ENCODE peak calls at places on chromosomes 12 and 14, in nine cellular contexts. S is GM12878, W is psoas muscle, N is astrocyte, J is cardiac fibroblast, T is GM06990, Z is hepatocyte, X is coronary artery, U is heart right ventricle. K is an unnamed sample.

GRCh38 chr14:77220246-77221017 is 38.8 kb downstream of the TMEM63C start:
- DNase-seq in S (no peak), W (no peak), N (no peak), J (no peak), T (no peak), Z (no peak), X (no peak), U (no peak), K (no peak)

GRCh38 chr12:1840981-1841425 is 20.6 kb downstream of the LRTM2 start:
- DNase-seq in S (no peak), W (no peak), N (no peak), J (no peak), T (no peak), Z (no peak), X (no peak), U (no peak), K (no peak)

GRCh38 chr12:4505381-4505986 is 33.2 kb upstream of the RAD51AP1 start:
- DNase-seq in S (no peak), W (no peak), N (peak), J (peak), T (no peak), Z (no peak), X (no peak), U (no peak), K (no peak)

GRCh38 chr14:94636744-94637412 is 24.7 kb downstream of the SERPINA3 start:
- DNase-seq in S (no peak), W (no peak), N (no peak), J (peak), T (no peak), Z (no peak), X (no peak), U (no peak), K (no peak)

GRCh38 chr14:100882026-100882967 is 21.2 kb downstream of the RTL1 start:
- DNase-seq in S (no peak), W (no peak), N (no peak), J (no peak), T (no peak), Z (no peak), X (no peak), U (no peak), K (no peak)

GRCh38 chr12:22692964-22693555 is 68.1 kb downstream of the ETNK1 start:
- DNase-seq in S (no peak), W (no peak), N (no peak), J (no peak), T (peak), Z (no peak), X (no peak), U (no peak), K (no peak)

GRCh38 chr14:81348086-81348485 is 52.0 kb downstream of the STON2 start:
- DNase-seq in S (no peak), W (no peak), N (no peak), J (no peak), T (no peak), Z (no peak), X (no peak), U (no peak), K (no peak)

GRCh38 chr12:34397591-34398365 is 375.5 kb downstream of the ALG10 start:
- DNase-seq in S (no peak), W (peak), N (no peak), J (no peak), T (no peak), Z (no peak), X (no peak), U (peak), K (no peak)

GRCh38 chr14:50109342-50109741 is 7.0 kb downstream of the VCPKMT start:
- DNase-seq in S (no peak), W (no peak), N (no peak), J (peak), T (no peak), Z (peak), X (no peak), U (no peak), K (no peak)

GRCh38 chr14:69625299-69626131 is 14.1 kb downstream of the SUSD6 start:
- DNase-seq in S (peak), W (peak), N (peak), J (peak), T (peak), Z (no peak), X (no peak), U (peak), K (peak)

GRCh38 chr14:32017587-32017986 is 59.5 kb upstream of the ARHGAP5 start:
- DNase-seq in S (no peak), W (no peak), N (no peak), J (no peak), T (no peak), Z (no peak), X (no peak), U (no peak), K (no peak)

GRCh38 chr12:119008691-119009221 is 27.4 kb downstream of the SRRM4 start:
- DNase-seq in S (no peak), W (no peak), N (no peak), J (no peak), T (no peak), Z (peak), X (no peak), U (no peak), K (no peak)

GRCh38 chr12:69117566-69118266 is 121.7 kb upstream of the CPSF6 start:
- DNase-seq in S (no peak), W (no peak), N (no peak), J (no peak), T (no peak), Z (no peak), X (no peak), U (no peak), K (no peak)

GRCh38 chr12:2690348-2691000 is 104.3 kb upstream of the FKBP4 start:
- DNase-seq in S (no peak), W (no peak), N (no peak), J (no peak), T (no peak), Z (no peak), X (no peak), U (no peak), K (no peak)

GRCh38 chr12:1591543-1591942 is 2.8 kb downstream of the FBXL14 start:
- DNase-seq in S (no peak), W (no peak), N (no peak), J (no peak), T (no peak), Z (no peak), X (no peak), U (no peak), K (no peak)

GRCh38 chr12:123064356-123064755 is 83.9 kb downstream of the ARL6IP4 start:
- DNase-seq in S (no peak), W (peak), N (no peak), J (no peak), T (no peak), Z (no peak), X (peak), U (peak), K (no peak)

GRCh38 chr14:54207476-54207875 is 189.3 kb upstream of the CDKN3 start:
- DNase-seq in S (no peak), W (no peak), N (peak), J (no peak), T (no peak), Z (no peak), X (no peak), U (no peak), K (no peak)

GRCh38 chr14:21063479-21063878 is 5.9 kb downstream of the RNASE8 start:
- DNase-seq in S (no peak), W (peak), N (peak), J (peak), T (no peak), Z (no peak), X (no peak), U (no peak), K (no peak)

GRCh38 chr14:93894992-93895391 is 32.2 kb upstream of the FAM181A start:
- DNase-seq in S (no peak), W (no peak), N (no peak), J (no peak), T (no peak), Z (no peak), X (no peak), U (no peak), K (no peak)

GRCh38 chr12:75409833-75410232 is 18.9 kb downstream of the GLIPR1L2 start:
- DNase-seq in S (no peak), W (no peak), N (no peak), J (no peak), T (no peak), Z (no peak), X (no peak), U (no peak), K (no peak)

GRCh38 chr12:52020539-52021336 is 14.0 kb downstream of the TAMALIN start:
- DNase-seq in S (no peak), W (no peak), N (no peak), J (peak), T (no peak), Z (peak), X (peak), U (no peak), K (peak)

GRCh38 chr14:100577986-100578431 is 9.2 kb downstream of the BEGAIN start:
- DNase-seq in S (no peak), W (peak), N (no peak), J (no peak), T (no peak), Z (no peak), X (no peak), U (no peak), K (no peak)

GRCh38 chr12:13713746-13714400 is 267.5 kb downstream of the GRIN2B start:
- DNase-seq in S (no peak), W (no peak), N (no peak), J (no peak), T (no peak), Z (peak), X (no peak), U (no peak), K (no peak)

GRCh38 chr12:61302282-61302681 is 957.9 kb upstream of the USP15 start:
- DNase-seq in S (no peak), W (no peak), N (no peak), J (no peak), T (no peak), Z (no peak), X (no peak), U (no peak), K (no peak)

GRCh38 chr12:52151859-52152783 is 39.7 kb downstream of the KRT80 start:
- DNase-seq in S (no peak), W (peak), N (no peak), J (peak), T (peak), Z (peak), X (peak), U (peak), K (peak)

GRCh38 chr12:40063424-40063823 is 42.5 kb downstream of the SLC2A13 start:
- DNase-seq in S (no peak), W (no peak), N (peak), J (peak), T (no peak), Z (no peak), X (no peak), U (peak), K (no peak)

GRCh38 chr14:33359288-33359881 is 420.7 kb downstream of the NPAS3 start:
- DNase-seq in S (no peak), W (no peak), N (no peak), J (no peak), T (no peak), Z (no peak), X (no peak), U (no peak), K (no peak)

GRCh38 chr12:16228067-16228466 is 49.4 kb downstream of the SLC15A5 start:
- DNase-seq in S (no peak), W (no peak), N (no peak), J (peak), T (no peak), Z (no peak), X (no peak), U (no peak), K (peak)

GRCh38 chr12:29783773-29784666 is at the start of gene TMTC1:
- DNase-seq in S (no peak), W (peak), N (peak), J (peak), T (no peak), Z (peak), X (peak), U (peak), K (no peak)

GRCh38 chr14:55873229-55873628 is 245.0 kb upstream of the PELI2 start:
- DNase-seq in S (no peak), W (no peak), N (no peak), J (no peak), T (no peak), Z (no peak), X (no peak), U (no peak), K (no peak)

GRCh38 chr12:119118625-119119024 is 60.1 kb upstream of the HSPB8 start:
- DNase-seq in S (no peak), W (no peak), N (no peak), J (no peak), T (no peak), Z (no peak), X (no peak), U (no peak), K (no peak)

GRCh38 chr14:71933026-71933587 is 878 bp downstream of the RGS6 start:
- DNase-seq in S (no peak), W (no peak), N (no peak), J (no peak), T (peak), Z (peak), X (no peak), U (peak), K (peak)

GRCh38 chr12:54374555-54375257 is 9.8 kb downstream of the ZNF385A start:
- DNase-seq in S (no peak), W (peak), N (no peak), J (no peak), T (no peak), Z (no peak), X (no peak), U (peak), K (no peak)

GRCh38 chr12:3632256-3633240 is 120.4 kb downstream of the CRACR2A start:
- DNase-seq in S (no peak), W (no peak), N (no peak), J (no peak), T (no peak), Z (no peak), X (no peak), U (no peak), K (no peak)

GRCh38 chr14:91911474-91912032 is 35.9 kb downstream of the FBLN5 start:
- DNase-seq in S (peak), W (no peak), N (no peak), J (peak), T (peak), Z (peak), X (no peak), U (no peak), K (peak)

GRCh38 chr14:31842905-31843304 is 234.2 kb upstream of the ARHGAP5 start:
- DNase-seq in S (no peak), W (no peak), N (peak), J (peak), T (no peak), Z (no peak), X (no peak), U (no peak), K (no peak)

GRCh38 chr14:51328089-51328941 is 88.3 kb downstream of the TMX1 start:
- DNase-seq in S (no peak), W (peak), N (peak), J (peak), T (no peak), Z (no peak), X (no peak), U (peak), K (peak)

GRCh38 chr14:95274283-95274682 is 45.4 kb downstream of the CLMN start:
- DNase-seq in S (no peak), W (no peak), N (no peak), J (no peak), T (no peak), Z (no peak), X (peak), U (no peak), K (no peak)

GRCh38 chr14:96077983-96078686 is 39.0 kb downstream of the C14orf132 start:
- DNase-seq in S (peak), W (no peak), N (no peak), J (no peak), T (peak), Z (no peak), X (no peak), U (no peak), K (peak)

GRCh38 chr14:60349663-60350365 is 100.8 kb downstream of the PPM1A start:
- DNase-seq in S (no peak), W (no peak), N (peak), J (peak), T (no peak), Z (peak), X (no peak), U (peak), K (peak)
- H3K4me3 ChIP-seq in S (no peak), W (peak), N (no peak), J (no peak), T (no peak), Z (no peak), X (peak), U (no peak), K (no peak)

GRCh38 chr12:93803408-93803807 is 126.2 kb downstream of the CRADD start:
- DNase-seq in S (no peak), W (no peak), N (peak), J (peak), T (no peak), Z (peak), X (no peak), U (no peak), K (no peak)
- H3K4me3 ChIP-seq in S (no peak), W (peak), N (no peak), J (no peak), T (no peak), Z (no peak), X (peak), U (no peak), K (no peak)

GRCh38 chr12:96249196-96250118 is 55.3 kb downstream of the ELK3 start:
- DNase-seq in S (no peak), W (peak), N (peak), J (peak), T (no peak), Z (no peak), X (no peak), U (peak), K (no peak)

GRCh38 chr12:96247567-96247962 is 53.4 kb downstream of the ELK3 start:
- DNase-seq in S (no peak), W (no peak), N (no peak), J (no peak), T (no peak), Z (no peak), X (no peak), U (no peak), K (no peak)

GRCh38 chr12:96250119-96250685 is 56.0 kb downstream of the ELK3 start:
- DNase-seq in S (no peak), W (no peak), N (no peak), J (no peak), T (no peak), Z (no peak), X (no peak), U (no peak), K (no peak)

GRCh38 chr12:96246926-96247566 is 52.9 kb downstream of the ELK3 start:
- DNase-seq in S (no peak), W (no peak), N (no peak), J (no peak), T (no peak), Z (no peak), X (peak), U (no peak), K (no peak)

GRCh38 chr12:96248532-96248931 is 54.4 kb downstream of the ELK3 start:
- DNase-seq in S (no peak), W (no peak), N (no peak), J (no peak), T (no peak), Z (no peak), X (no peak), U (no peak), K (no peak)
- H3K4me3 ChIP-seq in S (no peak), W (no peak), N (no peak), J (no peak), T (no peak), Z (no peak), X (no peak), U (no peak), K (no peak)

DNA sequence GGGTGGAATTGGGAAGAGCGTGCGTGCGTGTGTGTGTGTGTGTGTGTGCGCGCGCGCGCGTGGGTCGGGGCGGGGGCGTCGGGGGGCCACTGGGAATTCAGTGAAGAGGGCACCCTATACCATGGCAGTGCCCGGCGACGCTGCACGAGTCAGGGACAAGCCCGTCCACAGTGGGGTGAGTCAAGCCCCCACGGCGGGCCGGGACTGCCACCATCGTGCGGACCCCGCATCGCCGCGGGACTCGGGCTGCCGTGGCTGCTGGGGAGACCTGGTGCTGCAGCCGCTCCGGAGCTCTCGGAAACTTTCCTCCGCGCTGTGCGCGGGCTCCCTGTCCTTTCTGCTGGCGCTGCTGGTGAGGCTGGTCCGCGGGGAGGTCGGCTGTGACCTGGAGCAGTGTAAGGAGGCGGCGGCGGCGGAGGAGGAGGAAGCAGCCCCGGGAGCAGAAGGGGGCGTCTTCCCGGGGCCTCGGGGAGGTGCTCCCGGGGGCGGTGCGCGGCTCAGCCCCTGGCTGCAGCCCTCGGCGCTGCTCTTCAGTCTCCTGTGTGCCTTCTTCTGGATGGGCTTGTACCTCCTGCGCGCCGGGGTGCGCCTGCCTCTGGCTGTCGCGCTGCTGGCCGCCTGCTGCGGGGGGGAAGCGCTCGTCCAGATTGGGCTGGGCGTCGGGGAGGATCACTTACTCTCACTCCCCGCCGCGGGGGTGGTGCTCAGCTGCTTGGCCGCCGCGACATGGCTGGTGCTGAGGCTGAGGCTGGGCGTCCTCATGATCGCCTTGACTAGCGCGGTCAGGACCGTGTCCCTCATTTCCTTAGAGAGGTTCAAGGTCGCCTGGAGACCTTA is 1.0 kb downstream of the PDE3A start:
- DNase-seq in S (no peak), W (peak), N (peak), J (peak), T (peak), Z (peak), X (peak), U (peak), K (no peak)
- H3K4me3 ChIP-seq in S (no peak), W (peak), N (peak), J (peak), T (no peak), Z (peak), X (peak), U (peak), K (no peak)

GRCh38 chr12:475286-475685 is 15.5 kb downstream of the B4GALNT3 start:
- DNase-seq in S (no peak), W (no peak), N (no peak), J (no peak), T (no peak), Z (no peak), X (peak), U (no peak), K (no peak)
- H3K4me3 ChIP-seq in S (no peak), W (no peak), N (no peak), J (no peak), T (no peak), Z (no peak), X (no peak), U (no peak), K (no peak)

DNA sequence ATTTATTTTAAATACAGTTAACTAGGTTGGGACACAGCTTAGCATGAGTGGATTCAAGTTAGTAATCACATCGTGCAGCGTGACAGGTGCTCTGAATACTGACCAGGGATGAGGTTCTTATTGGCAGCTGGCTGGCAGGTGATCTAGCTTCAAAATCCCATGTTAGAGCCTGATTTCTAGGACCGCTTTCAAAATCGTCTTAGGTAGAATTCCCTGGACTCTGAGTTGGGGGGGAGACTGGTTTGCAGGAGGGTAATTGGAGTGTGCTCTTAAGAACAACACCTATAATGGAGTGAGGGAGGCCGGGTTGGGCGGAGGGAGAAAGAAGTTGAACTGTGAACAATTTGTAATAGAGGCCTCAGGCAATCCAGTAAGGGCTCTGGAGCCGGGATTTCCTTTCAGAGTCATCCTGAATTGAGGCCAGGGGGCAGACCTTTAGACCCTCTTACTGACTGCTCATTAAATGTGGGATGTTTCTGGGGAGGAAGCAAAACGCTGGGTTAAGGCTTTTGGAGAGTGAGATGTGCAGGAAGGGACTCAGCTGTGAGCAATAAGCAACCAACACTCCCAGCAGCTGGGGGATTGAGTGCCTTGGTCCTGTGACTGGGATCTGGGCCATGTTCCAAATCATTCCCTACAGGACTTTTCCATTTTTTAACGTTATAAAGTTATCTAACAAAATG is 920 bp upstream of the YARS2 start:
- DNase-seq in S (no peak), W (no peak), N (no peak), J (no peak), T (no peak), Z (no peak), X (no peak), U (no peak), K (no peak)
- H3K4me3 ChIP-seq in S (no peak), W (peak), N (peak), J (no peak), T (no peak), Z (no peak), X (peak), U (peak), K (no peak)

DNA sequence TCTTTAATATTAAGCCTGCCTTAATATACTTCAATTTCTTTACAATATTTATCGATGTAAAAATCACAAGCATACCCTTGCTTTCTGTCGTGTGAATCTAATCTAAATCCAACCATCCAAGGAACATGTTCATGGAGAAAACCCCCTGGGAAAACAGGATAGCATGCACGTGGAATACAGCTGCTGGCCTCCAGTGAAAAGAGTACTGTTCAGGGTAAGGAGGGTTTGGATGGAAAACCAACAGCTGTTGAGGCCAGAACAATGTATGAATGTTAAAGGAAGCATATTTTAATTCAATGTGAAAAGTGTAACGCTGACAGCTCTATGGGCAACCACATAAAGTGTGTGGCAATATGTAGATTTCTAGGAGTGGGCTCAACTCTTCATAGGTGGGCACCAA is 344.1 kb downstream of the TMEM132D start:
- DNase-seq in S (no peak), W (no peak), N (no peak), J (no peak), T (no peak), Z (no peak), X (no peak), U (no peak), K (no peak)
- H3K4me3 ChIP-seq in S (no peak), W (no peak), N (no peak), J (no peak), T (no peak), Z (no peak), X (no peak), U (no peak), K (no peak)

K was measured in GM12865.